ENCODE peak calls at places on chromosome 21, in eight cellular contexts. W is AG08395, S is NCI-H1092 treated with DMSO at 0.1 percent for 48 hours, Q is breast epithelium, F is DMS79, X is NCI-H2029, M is skeletal muscle cell, I is ELR. L is an unnamed sample.

GRCh38 chr21:38669186-38669585 is 136.5 kb upstream of the ETS2 start:
- DNase-seq in I (peak; percentile 55), M (no peak), Q (no peak), S (peak; percentile 32), F (no peak), X (no peak), W (peak; percentile 33), L (no peak)

GRCh38 chr21:42747267-42747701 is 93.9 kb downstream of the PDE9A start:
- DNase-seq in M (no peak), Q (no peak), F (no peak), S (no peak), I (no peak), X (no peak), W (no peak), L (no peak)

GRCh38 chr21:37065561-37066177 is 7.2 kb downstream of the PIGP start:
- DNase-seq in W (no peak), F (no peak), S (no peak), X (no peak), Q (no peak), I (no peak), M (no peak), L (no peak)

GRCh38 chr21:44869860-44870747 is 3.4 kb downstream of the PTTG1IP start:
- DNase-seq in I (peak; percentile 99), F (no peak), W (peak; percentile 85), S (no peak), Q (no peak), X (no peak), M (peak; percentile 77), L (no peak)

GRCh38 chr21:38913120-38913975 is 107.6 kb downstream of the ETS2 start:
- DNase-seq in F (peak; percentile 43), S (peak; percentile 66), Q (peak; percentile 86), M (peak; percentile 76), X (peak; percentile 90), I (peak; percentile 32), W (peak; percentile 45), L (peak; percentile 94)

GRCh38 chr21:44433791-44434567 is 21.3 kb upstream of the LRRC3 start:
- DNase-seq in M (no peak), W (no peak), X (no peak), S (no peak), Q (peak; percentile 49), F (no peak), I (no peak), L (peak; percentile 6)

GRCh38 chr21:37463083-37463780 is 96.7 kb downstream of the DYRK1A start:
- DNase-seq in I (peak; percentile 65), W (peak; percentile 24), F (no peak), X (peak; percentile 39), M (no peak), S (peak; percentile 38), Q (no peak), L (no peak)

GRCh38 chr21:39018730-39019129 is 164.5 kb downstream of the PSMG1 start:
- DNase-seq in Q (no peak), X (no peak), S (no peak), I (no peak), W (no peak), F (no peak), M (no peak), L (no peak)

GRCh38 chr21:22993144-22993543 is 1994.9 kb downstream of the NCAM2 start:
- DNase-seq in X (peak; percentile 35), F (no peak), Q (no peak), W (no peak), S (no peak), M (no peak), I (no peak), L (no peak)

GRCh38 chr21:15278279-15278678 is 213.5 kb upstream of the NRIP1 start:
- DNase-seq in X (no peak), I (no peak), M (no peak), W (no peak), S (no peak), F (no peak), Q (no peak), L (no peak)

GRCh38 chr21:44982558-44983244 is 42.9 kb downstream of the SLX9 start:
- DNase-seq in X (no peak), W (no peak), I (no peak), S (no peak), F (no peak), Q (no peak), M (peak; percentile 62), L (peak; percentile 84)

GRCh38 chr21:31725202-31725840 is 6.6 kb downstream of the SCAF4 start:
- DNase-seq in M (no peak), Q (no peak), X (no peak), S (no peak), F (no peak), I (no peak), W (no peak), L (no peak)

GRCh38 chr21:42341776-42342542 is 8.8 kb downstream of the TFF2 start:
- DNase-seq in X (no peak), M (no peak), F (no peak), Q (no peak), W (no peak), S (no peak), I (no peak), L (no peak)

GRCh38 chr21:34221331-34222030 is 142.3 kb upstream of the KCNE2 start:
- DNase-seq in I (no peak), Q (no peak), S (no peak), X (no peak), M (no peak), F (no peak), W (no peak), L (no peak)

GRCh38 chr21:32336711-32337110 is 38.1 kb downstream of the MRAP start:
- DNase-seq in F (no peak), I (peak; percentile 38), X (no peak), S (no peak), M (no peak), W (peak; percentile 63), Q (no peak), L (no peak)

GRCh38 chr21:42654179-42654912 is 925 bp downstream of the PDE9A start:
- DNase-seq in Q (no peak), F (peak; percentile 74), W (no peak), M (no peak), S (peak; percentile 66), X (peak; percentile 29), I (peak; percentile 15), L (peak; percentile 55)

GRCh38 chr21:31557956-31558838 is 101.3 kb upstream of the SOD1 start:
- DNase-seq in X (peak; percentile 47), S (peak; percentile 78), I (peak; percentile 11), Q (no peak), M (no peak), F (peak; percentile 56), W (no peak), L (peak; percentile 85)